ENCODE peak calls at places on chromosome 18, in ten cellular contexts. E, F, J, D, Q, P, R, C, Y and H are unnamed samples.

GRCh38 chr18:12011199-12011961 is 30.1 kb downstream of the IMPA2 start:
- DNase-seq in Y (no peak), E (no peak), F (peak), D (no peak), J (no peak), R (no peak), C (no peak), P (no peak), Q (no peak), H (no peak)

GRCh38 chr18:34153711-34154110 is 71.0 kb downstream of the NOL4 start:
- DNase-seq in J (no peak), F (peak), Y (no peak), R (peak), D (no peak), C (peak), Q (no peak), E (no peak), P (no peak), H (no peak)

GRCh38 chr18:3219621-3220335 is at the start of gene MYOM1:
- DNase-seq in J (no peak), P (no peak), Q (no peak), C (no peak), Y (no peak), F (peak), R (no peak), D (peak), E (no peak), H (no peak)

GRCh38 chr18:32443356-32443755 is 27.3 kb downstream of the GAREM1 start:
- DNase-seq in R (no peak), Y (no peak), D (no peak), F (no peak), P (no peak), Q (no peak), J (no peak), E (no peak), C (no peak), H (no peak)

GRCh38 chr18:13374468-13375301 is 156.1 kb downstream of the LDLRAD4 start:
- DNase-seq in D (peak), Q (no peak), Y (no peak), J (no peak), E (no peak), F (no peak), P (peak), R (peak), C (no peak), H (no peak)

GRCh38 chr18:29160123-29160522 is 983.2 kb upstream of the CDH2 start:
- DNase-seq in C (no peak), R (no peak), J (no peak), Q (no peak), F (no peak), P (no peak), E (no peak), D (no peak), Y (no peak), H (no peak)

GRCh38 chr18:6414118-6414722 is 491 bp downstream of the L3MBTL4 start:
- DNase-seq in P (peak), Q (peak), D (no peak), F (peak), C (peak), E (no peak), Y (peak), R (peak), J (peak), H (no peak)

GRCh38 chr18:80135136-80135535 is 26.1 kb downstream of the ADNP2 start:
- DNase-seq in Y (no peak), F (no peak), Q (no peak), C (no peak), J (no peak), P (no peak), D (peak), R (no peak), E (no peak), H (no peak)

GRCh38 chr18:79577451-79578395 is 101.9 kb upstream of the CTDP1 start:
- DNase-seq in D (no peak), J (no peak), E (no peak), F (peak), R (peak), Q (no peak), C (no peak), Y (peak), P (peak), H (no peak)

GRCh38 chr18:34592961-34593382 is 117.1 kb upstream of the DTNA start:
- DNase-seq in Q (no peak), P (no peak), F (peak), C (peak), E (no peak), D (no peak), J (no peak), R (peak), Y (peak), H (no peak)

GRCh38 chr18:62585274-62586147 is 62.7 kb downstream of the ZCCHC2 start:
- DNase-seq in E (no peak), J (no peak), C (no peak), Q (no peak), D (no peak), R (no peak), P (no peak), Y (no peak), F (no peak), H (no peak)

GRCh38 chr18:63155169-63155852 is 164.3 kb downstream of the BCL2 start:
- DNase-seq in Y (peak), C (no peak), Q (peak), F (peak), R (no peak), D (no peak), P (no peak), E (no peak), J (peak), H (no peak)

GRCh38 chr18:35344736-35345459 is 678 bp upstream of the ZNF24 start:
- DNase-seq in E (no peak), Q (no peak), R (no peak), F (peak), Y (no peak), J (no peak), D (no peak), C (no peak), P (no peak), H (no peak)

GRCh38 chr18:77862358-77862757 is 612.7 kb downstream of the GALR1 start:
- DNase-seq in P (no peak), R (no peak), E (no peak), Y (no peak), Q (no peak), F (no peak), J (no peak), D (no peak), C (no peak), H (no peak)

GRCh38 chr18:78087338-78087737 is 837.7 kb downstream of the GALR1 start:
- DNase-seq in P (no peak), D (peak), Y (no peak), Q (no peak), C (no peak), F (no peak), E (no peak), R (no peak), J (no peak), H (no peak)

GRCh38 chr18:4511166-4511565 is 56.1 kb upstream of the DLGAP1 start:
- DNase-seq in P (no peak), Y (no peak), J (no peak), C (no peak), E (no peak), F (no peak), R (no peak), D (no peak), Q (no peak), H (no peak)

GRCh38 chr18:21763846-21764646 is 23.5 kb downstream of the MIB1 start:
- DNase-seq in J (no peak), R (no peak), C (no peak), F (no peak), Y (no peak), Q (no peak), P (no peak), E (no peak), D (no peak), H (no peak)

GRCh38 chr18:23881778-23882177 is 132.8 kb upstream of the TTC39C start:
- DNase-seq in C (peak), P (no peak), R (no peak), J (no peak), D (peak), F (peak), E (no peak), Q (no peak), Y (no peak), H (no peak)

GRCh38 chr18:8760984-8761383 is 55.6 kb downstream of the MTCL1 start:
- DNase-seq in C (no peak), Y (no peak), D (no peak), E (no peak), F (no peak), R (no peak), P (no peak), J (no peak), Q (no peak), H (no peak)

GRCh38 chr18:51801515-51801914 is 538.5 kb upstream of the DCC start:
- DNase-seq in D (no peak), C (no peak), J (no peak), Q (no peak), P (no peak), R (no peak), F (no peak), E (no peak), Y (no peak), H (no peak)

GRCh38 chr18:55501594-55502345 is 86.2 kb downstream of the TCF4 start:
- DNase-seq in D (no peak), Q (no peak), P (no peak), C (peak), Y (no peak), R (no peak), F (no peak), E (no peak), J (no peak), H (no peak)

GRCh38 chr18:32091724-32092421 is at the start of gene RNF138:
- DNase-seq in Q (peak), D (peak), R (peak), J (peak), Y (peak), F (peak), E (peak), P (peak), C (peak), H (peak)

GRCh38 chr18:22930089-22930713 is 2.9 kb upstream of the RBBP8 start:
- DNase-seq in C (peak), Q (peak), D (no peak), Y (peak), R (peak), P (peak), F (peak), E (no peak), J (peak), H (no peak)

DNA sequence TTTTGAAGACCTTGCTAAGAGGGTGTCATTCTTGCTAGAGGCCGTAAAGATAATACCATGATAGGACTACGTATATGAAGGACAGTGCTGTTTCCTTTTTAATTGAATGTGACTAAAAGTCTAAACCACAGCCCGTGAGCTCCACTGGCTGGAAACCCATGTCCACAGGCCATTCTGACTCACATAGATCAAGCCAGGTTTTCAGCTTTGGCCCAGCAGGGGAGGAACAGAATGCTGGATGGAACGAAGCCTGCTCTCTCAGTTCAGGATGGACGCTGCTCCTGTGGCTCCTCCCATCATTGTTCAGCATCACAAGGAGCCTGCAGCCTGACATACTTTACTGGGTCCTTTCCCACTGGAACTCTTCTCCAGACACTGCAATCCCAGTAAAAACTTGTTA is 47.6 kb downstream of the ALPK2 start:
- DNase-seq in R (peak), C (peak), F (no peak), P (no peak), E (peak), Y (peak), D (no peak), J (peak), Q (no peak), H (peak)
- TF ChIP-seq CTCF in R (peak), C (peak), F (no peak), P (no peak), E (peak), Y (no peak), D (no peak), J (no peak), Q (no peak), H (peak)

GRCh38 chr18:48902023-48902855 is 48.5 kb downstream of the SMAD7 start:
- DNase-seq in F (peak), D (peak), C (peak), Q (peak), J (peak), Y (peak), R (peak), P (no peak), E (peak), H (peak)
- TF ChIP-seq CTCF in F (no peak), D (no peak), C (no peak), Q (no peak), J (no peak), Y (no peak), R (no peak), P (no peak), E (no peak), H (no peak)

GRCh38 chr18:74496508-74497307 is 545 bp downstream of the CNDP2 start:
- DNase-seq in C (no peak), P (peak), D (no peak), R (peak), Y (peak), Q (peak), E (no peak), J (peak), F (peak), H (no peak)
- TF ChIP-seq CTCF in C (no peak), P (no peak), D (peak), R (peak), Y (peak), Q (no peak), E (peak), J (no peak), F (no peak), H (peak)

DNA sequence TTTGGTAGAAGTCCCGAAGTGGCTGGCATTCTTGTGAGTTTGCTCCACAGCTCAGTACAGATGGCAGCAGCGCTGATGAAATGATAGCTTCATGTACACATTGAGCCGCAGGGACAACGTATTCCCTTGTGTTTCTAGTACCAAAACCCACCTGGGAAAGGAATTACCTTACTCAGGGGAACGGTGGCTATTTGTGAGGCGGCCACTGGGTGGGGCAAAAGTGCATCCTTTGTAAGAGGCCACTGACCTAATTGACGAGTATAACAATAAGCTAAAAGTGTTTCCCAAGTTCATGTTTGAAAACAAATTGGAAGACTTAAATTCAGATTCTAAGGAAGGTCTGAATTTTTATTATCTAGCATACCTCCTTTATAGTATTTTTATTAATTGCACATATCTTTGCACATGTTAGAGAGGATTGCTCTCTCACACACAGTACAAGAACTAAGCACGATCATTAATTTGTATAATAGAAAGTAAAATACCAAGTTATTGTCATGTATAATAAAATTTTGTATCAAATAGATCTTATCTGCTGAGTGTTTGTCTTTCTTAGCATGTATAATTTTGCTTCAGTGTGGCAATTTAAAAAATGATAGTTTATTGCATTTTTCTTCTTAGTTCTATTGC is 25.3 kb upstream of the CDH7 start:
- DNase-seq in D (no peak), F (peak), E (no peak), C (no peak), R (no peak), Y (no peak), J (no peak), P (no peak), Q (peak), H (no peak)
- TF ChIP-seq CTCF in D (no peak), F (peak), E (no peak), C (peak), R (no peak), Y (no peak), J (peak), P (no peak), Q (peak), H (no peak)